ENCODE peak calls at places on chromosomes 5 and 9, in six cellular contexts. O is PC-9, W is colonic mucosa, L is coronary artery, G is GM23338, M is right atrium auricular region. F is an unnamed sample.

GRCh38 chr5:175816348-175816747 is 55.0 kb upstream of the CPLX2 start:
- DNase-seq in O (no peak), W (no peak), L (no peak), G (peak; percentile 34), M (no peak), F (no peak)

GRCh38 chr5:60519372-60519771 is 180.6 kb downstream of the DEPDC1B start:
- DNase-seq in O (no peak), W (no peak), L (no peak), G (no peak), M (no peak), F (no peak)

GRCh38 chr9:85114799-85115198 is 445.3 kb downstream of the NTRK2 start:
- DNase-seq in O (no peak), W (no peak), L (no peak), G (no peak), M (no peak), F (no peak)

GRCh38 chr5:74325866-74326265 is 314.7 kb downstream of the ENC1 start:
- DNase-seq in O (no peak), W (no peak), L (no peak), G (no peak), M (no peak), F (no peak)

GRCh38 chr5:64364426-64364825 is 141.4 kb upstream of the RGS7BP start:
- DNase-seq in O (no peak), W (no peak), L (no peak), G (no peak), M (no peak), F (no peak)

GRCh38 chr5:31581498-31582099 is 49.5 kb downstream of the C5orf22 start:
- DNase-seq in O (no peak), W (no peak), L (no peak), G (peak; percentile 65), M (no peak), F (no peak)

GRCh38 chr9:71285191-71285656 is 163.8 kb upstream of the TRPM3 start:
- DNase-seq in O (peak; percentile 49), W (peak; percentile 58), L (no peak), G (peak; percentile 91), M (no peak), F (peak; percentile 33)

GRCh38 chr5:92662741-92663140 is 918.3 kb downstream of the NR2F1-AS1 start:
- DNase-seq in O (no peak), W (no peak), L (no peak), G (no peak), M (no peak), F (no peak)

GRCh38 chr5:135239461-135240282 is 159.4 kb downstream of the MACROH2A1 start:
- DNase-seq in O (no peak), W (peak; percentile 16), L (peak; percentile 65), G (no peak), M (peak; percentile 42), F (peak; percentile 81)

DNA sequence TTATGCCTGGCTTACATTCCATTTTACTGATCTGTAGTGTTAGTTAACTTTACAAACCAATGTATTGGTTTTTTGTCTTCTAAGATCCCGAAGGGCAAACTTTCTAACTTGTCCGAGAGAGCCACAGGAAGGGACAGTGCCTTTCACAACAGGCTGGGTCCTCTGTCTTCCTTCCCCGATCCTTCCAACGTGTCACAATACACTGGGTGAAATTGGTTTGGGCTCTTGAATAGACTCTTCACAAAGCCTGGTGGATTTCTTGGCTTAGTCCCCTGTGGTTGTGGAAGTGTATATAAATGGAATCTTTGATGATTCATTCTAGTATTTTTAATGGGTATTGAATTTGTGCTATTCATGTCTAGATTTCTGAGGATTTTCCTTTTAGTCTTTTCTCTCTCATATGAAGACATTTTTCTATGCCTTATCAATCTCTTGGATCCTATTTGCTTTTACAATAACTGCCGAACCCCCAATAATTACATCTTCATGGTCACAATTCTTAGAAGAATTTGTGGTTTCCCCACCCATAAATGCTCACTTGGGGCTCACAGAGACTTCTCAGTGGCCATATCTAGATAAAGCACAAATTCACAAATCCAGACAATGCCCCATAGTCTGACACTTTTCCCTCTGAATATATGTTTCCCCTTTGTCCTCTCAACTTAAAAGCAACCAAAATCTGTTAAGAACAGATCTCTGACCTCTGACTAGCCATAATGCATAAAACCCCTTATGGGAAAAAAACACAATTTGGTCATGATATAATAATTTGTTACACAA is 107.7 kb downstream of the MTRR start:
- DNase-seq in O (no peak), W (no peak), L (no peak), G (no peak), M (no peak), F (no peak)
- H3K27ac ChIP-seq in O (no peak overlapping the region), W (no peak overlapping the region), L (no peak overlapping the region), G (no peak overlapping the region), M (no peak overlapping the region), F (no peak overlapping the region)

GRCh38 chr5:72847989-72848473 is 31.6 kb downstream of the TNPO1 start:
- DNase-seq in O (peak; percentile 85), W (peak; percentile 95), L (peak; percentile 91), G (peak; percentile 92), M (peak; percentile 90), F (peak; percentile 76)
- TF ChIP-seq CTCF in O (peak; percentile 54), W (no peak), L (no peak), G (no peak), M (no peak), F (no peak)

DNA sequence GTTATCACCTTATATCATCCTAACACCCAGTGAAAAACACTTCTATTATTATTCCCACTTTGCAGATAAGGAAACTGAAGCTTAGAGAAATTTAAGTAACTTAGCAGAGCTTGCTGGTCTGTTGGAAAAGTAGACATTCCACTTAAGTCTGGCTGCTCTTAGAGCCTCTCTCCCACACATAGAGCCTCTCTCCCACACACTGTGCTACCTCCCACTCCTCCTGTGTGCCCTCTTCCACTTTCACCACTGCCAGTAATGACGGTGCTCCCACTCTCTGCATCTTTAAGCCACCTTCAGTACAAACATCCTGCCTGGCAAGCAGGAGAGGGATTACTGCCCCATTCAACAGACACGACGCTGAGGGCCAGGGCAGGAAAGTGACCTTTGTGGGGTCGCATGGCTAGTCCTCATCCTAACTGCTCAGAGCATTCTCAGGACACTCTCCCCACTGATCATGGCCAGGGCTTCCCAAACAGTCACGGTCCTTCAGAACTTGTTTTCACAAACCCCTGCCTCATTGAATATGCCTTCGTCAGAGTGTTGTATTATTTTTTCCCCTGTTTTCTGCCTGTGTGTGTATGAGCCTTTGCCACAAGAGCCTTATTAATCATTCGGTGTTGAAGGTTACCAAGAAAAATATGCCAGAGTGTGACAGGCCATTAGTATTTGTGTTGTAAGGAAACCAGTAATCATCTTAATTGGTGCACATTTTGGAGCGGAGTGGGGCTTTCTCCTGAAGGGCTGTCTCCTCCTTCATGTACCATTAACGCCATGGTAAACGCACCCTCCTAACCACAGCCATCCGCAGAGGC is 87.2 kb upstream of the SAP30L start:
- DNase-seq in O (no peak), W (no peak), L (no peak), G (no peak), M (no peak), F (no peak)
- H3K27ac ChIP-seq in O (no peak overlapping the region), W (no peak overlapping the region), L (peak overlapping the region; percentile 14), G (no peak overlapping the region), M (no peak overlapping the region), F (no peak overlapping the region)

GRCh38 chr5:121890297-121890858 is 38.7 kb downstream of the FTMT start:
- DNase-seq in O (no peak), W (no peak), L (no peak), G (peak; percentile 20), M (no peak), F (no peak)
- TF ChIP-seq CTCF in O (no peak), W (no peak), L (no peak), G (peak; percentile 56), M (no peak), F (no peak)

DNA sequence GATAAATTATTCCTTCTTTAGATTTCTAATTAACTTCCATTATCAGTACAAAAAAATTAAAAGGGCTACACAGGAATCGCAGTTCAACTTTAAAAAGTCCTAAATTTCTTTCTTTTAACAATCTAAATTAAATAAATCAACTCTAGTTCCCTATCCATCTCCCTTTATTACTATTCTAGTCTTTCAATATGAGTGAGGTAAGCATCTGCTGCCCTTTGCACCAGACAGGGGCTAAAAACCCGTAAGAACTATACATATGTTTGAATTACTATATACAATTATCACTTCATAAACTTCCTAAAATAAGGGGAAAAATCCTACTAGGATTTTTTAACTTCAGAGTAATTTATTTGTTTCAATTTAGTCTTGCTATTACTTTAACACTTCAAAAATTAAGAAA is 145.6 kb downstream of the SSBP2 start:
- DNase-seq in O (no peak), W (no peak), L (no peak), G (no peak), M (no peak), F (no peak)
- H3K27ac ChIP-seq in O (no peak overlapping the region), W (no peak overlapping the region), L (no peak overlapping the region), G (no peak overlapping the region), M (no peak overlapping the region), F (no peak overlapping the region)

GRCh38 chr5:149264432-149265069 is 7.1 kb upstream of the AFAP1L1 start:
- DNase-seq in O (peak; percentile 81), W (peak; percentile 32), L (no peak), G (peak; percentile 95), M (no peak), F (no peak)
- TF ChIP-seq CTCF in O (peak; percentile 70), W (peak; percentile 47), L (no peak), G (peak; percentile 90), M (peak; percentile 56), F (peak; percentile 42)

GRCh38 chr5:141517321-141517720 is 28.4 kb downstream of the PCDHGC5 start:
- DNase-seq in O (no peak), W (no peak), L (no peak), G (no peak), M (no peak), F (no peak)

GRCh38 chr5:141518616-141519015 is 29.7 kb downstream of the PCDHGC5 start:
- DNase-seq in O (no peak), W (no peak), L (no peak), G (no peak), M (no peak), F (no peak)

GRCh38 chr5:141517902-141518610 is 29.2 kb downstream of the PCDHGC5 start:
- DNase-seq in O (no peak), W (no peak), L (no peak), G (no peak), M (no peak), F (peak; percentile 69)

GRCh38 chr5:141521244-141521781 is 32.4 kb downstream of the PCDHGC5 start:
- DNase-seq in O (peak; percentile 61), W (peak; percentile 53), L (no peak), G (no peak), M (no peak), F (peak; percentile 97)

DNA sequence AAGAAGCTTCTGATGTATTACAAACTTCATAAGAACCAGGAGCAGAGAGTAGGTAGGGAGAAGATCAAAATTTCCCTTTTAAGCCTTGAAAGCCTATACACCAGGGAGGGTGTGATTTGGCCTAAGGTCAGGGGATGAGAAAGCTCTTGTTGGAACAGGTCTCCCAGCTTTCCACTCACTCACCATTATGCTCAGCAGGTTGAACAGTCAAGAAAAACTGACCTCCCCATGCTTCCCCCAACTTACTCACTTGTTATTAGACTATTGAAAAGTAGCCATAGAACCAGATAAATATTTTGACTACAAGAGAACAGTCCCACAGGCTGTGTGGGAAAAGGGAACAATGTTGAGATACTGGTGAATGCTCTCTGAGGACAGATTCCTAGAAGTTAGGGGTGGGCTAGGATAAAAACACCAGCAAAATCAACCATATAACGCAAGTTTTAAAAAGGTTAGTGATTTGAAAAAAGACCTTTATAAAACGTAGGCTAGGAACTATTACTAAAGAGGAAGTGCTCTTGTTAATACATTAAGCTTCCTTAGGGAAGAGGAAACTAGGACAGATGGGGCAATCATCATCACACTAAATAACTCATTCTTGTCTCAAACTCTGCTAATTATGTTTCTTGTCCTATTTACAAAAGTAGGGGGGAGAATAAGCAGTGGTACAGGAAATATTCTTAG is 30.9 kb downstream of the PCDHGC5 start:
- DNase-seq in O (no peak), W (no peak), L (no peak), G (no peak), M (no peak), F (no peak)
- H3K27ac ChIP-seq in O (peak overlapping the region; percentile 92), W (peak overlapping the region; percentile 83), L (no peak overlapping the region), G (no peak overlapping the region), M (peak overlapping the region; percentile 82), F (no peak overlapping the region)

F was measured in AG04450.